ENCODE peak calls at places on chromosomes 5 and 9, in ten cellular contexts. R is NCI-H345; G is NCI-H2029 treated with DMSO at 0.1 percent for 48 hours; M is EH; D is lower leg skin; I is activated CD4-positive, alpha-beta T cell treated with anti-CD3 and anti-CD28 coated beads for 36 hours; Z is stimulated activated CD4-positive, alpha-beta T cell treated with anti-CD3 and anti-CD28 coated beads, Interleukin-4, amount 100 ng/mL, for 1 hour; U is OCI-LY7; S is upper lobe of left lung; V is neural crest cell. H is an unnamed sample.

GRCh38 chr9:749712-750111 is 91.8 kb upstream of the DMRT1 start:
- DNase-seq in Z (no peak), G (no peak), M (peak), S (no peak), R (no peak), D (no peak), I (peak), U (peak), V (no peak), H (peak)

GRCh38 chr9:89822996-89823395 is 218.2 kb downstream of the GADD45G start:
- DNase-seq in G (no peak), S (no peak), M (no peak), V (no peak), D (peak), U (no peak), R (no peak), I (no peak), Z (no peak), H (no peak)

GRCh38 chr9:134214766-134215394 is 50.5 kb upstream of the RNU6ATAC start:
- DNase-seq in I (no peak), Z (no peak), D (peak), S (no peak), R (no peak), V (no peak), G (no peak), U (no peak), M (peak), H (no peak)

GRCh38 chr5:172606156-172606785 is 34.8 kb upstream of the NEURL1B start:
- DNase-seq in V (no peak), M (no peak), S (no peak), R (no peak), G (no peak), U (no peak), Z (no peak), I (no peak), D (no peak), H (no peak)

GRCh38 chr9:71136696-71137095 is 15.3 kb upstream of the TRPM3 start:
- DNase-seq in R (no peak), S (no peak), Z (no peak), D (no peak), G (no peak), U (no peak), I (no peak), V (no peak), M (no peak), H (no peak)

GRCh38 chr9:109171926-109172325 is 4.9 kb upstream of the FRRS1L start:
- DNase-seq in U (no peak), Z (no peak), D (no peak), R (no peak), S (no peak), I (no peak), M (peak), G (no peak), V (no peak), H (no peak)

GRCh38 chr9:123597073-123597472 is 241.1 kb downstream of the CRB2 start:
- DNase-seq in V (no peak), Z (no peak), U (no peak), G (no peak), S (no peak), M (no peak), R (no peak), I (no peak), D (no peak), H (no peak)

GRCh38 chr5:14925326-14925725 is 53.7 kb upstream of the ANKH start:
- DNase-seq in V (no peak), D (no peak), R (no peak), Z (no peak), S (no peak), G (no peak), U (no peak), I (no peak), M (peak), H (no peak)

GRCh38 chr9:72129271-72130156 is 19.7 kb upstream of the GDA start:
- DNase-seq in V (no peak), M (no peak), U (no peak), I (no peak), S (no peak), D (no peak), G (no peak), R (no peak), Z (no peak), H (no peak)

GRCh38 chr9:132027752-132028666 is 51.7 kb downstream of the MED27 start:
- DNase-seq in V (no peak), R (no peak), D (no peak), Z (no peak), S (peak), G (no peak), U (no peak), I (no peak), M (peak), H (no peak)

GRCh38 chr5:67120032-67120431 is 76.6 kb downstream of the CD180 start:
- DNase-seq in U (no peak), R (no peak), M (no peak), S (no peak), V (no peak), G (no peak), Z (no peak), D (no peak), I (no peak), H (no peak)

GRCh38 chr9:19127881-19128719 is 808 bp upstream of the PLIN2 start:
- DNase-seq in S (no peak), I (peak), D (peak), G (no peak), V (peak), U (no peak), M (peak), Z (peak), R (peak), H (peak)

GRCh38 chr5:141573489-141574121 is 45.2 kb downstream of the DIAPH1 start:
- DNase-seq in U (no peak), M (no peak), S (no peak), G (no peak), R (no peak), D (no peak), I (no peak), Z (no peak), V (no peak), H (no peak)

GRCh38 chr9:27645166-27645840 is 72.0 kb upstream of the C9orf72 start:
- DNase-seq in I (peak), M (no peak), R (no peak), Z (no peak), S (no peak), D (no peak), V (no peak), G (no peak), U (no peak), H (no peak)

GRCh38 chr9:105994970-105995369 is 300.6 kb downstream of the TMEM38B start:
- DNase-seq in D (no peak), R (peak), U (no peak), G (no peak), I (peak), V (no peak), M (peak), Z (no peak), S (no peak), H (no peak)

GRCh38 chr9:22617156-22617555 is 170.5 kb downstream of the DMRTA1 start:
- DNase-seq in G (no peak), V (no peak), Z (no peak), M (no peak), I (no peak), R (no peak), D (no peak), S (no peak), U (no peak), H (no peak)

GRCh38 chr5:92560698-92561361 is 1020.2 kb downstream of the NR2F1-AS1 start:
- DNase-seq in U (no peak), Z (no peak), G (no peak), M (peak), D (no peak), I (no peak), V (no peak), S (no peak), R (peak), H (no peak)

GRCh38 chr5:78984020-78984610 is 995 bp downstream of the ARSB start:
- DNase-seq in D (no peak), M (peak), I (no peak), Z (no peak), G (peak), V (no peak), R (no peak), S (no peak), U (peak), H (peak)

GRCh38 chr9:25677301-25678146 is 720 bp downstream of the TUSC1 start:
- DNase-seq in U (no peak), Z (peak), I (peak), V (no peak), G (no peak), M (peak), D (peak), S (peak), R (no peak), H (no peak)

GRCh38 chr5:6090838-6091237 is 287.5 kb downstream of the MED10 start:
- DNase-seq in U (no peak), R (no peak), G (no peak), M (no peak), I (no peak), D (peak), V (no peak), Z (no peak), S (no peak), H (no peak)

GRCh38 chr5:81147970-81148571 is 85.1 kb upstream of the CKMT2 start:
- DNase-seq in D (no peak), M (no peak), V (no peak), I (no peak), S (no peak), G (no peak), R (no peak), U (no peak), Z (no peak), H (no peak)

GRCh38 chr5:1176473-1177391 is 24.7 kb upstream of the SLC6A19 start:
- DNase-seq in Z (no peak), S (no peak), M (no peak), U (no peak), V (no peak), I (no peak), R (no peak), G (no peak), D (no peak), H (no peak)

GRCh38 chr5:32339198-32339597 is 26.5 kb upstream of the MTMR12 start:
- DNase-seq in Z (no peak), R (peak), U (peak), I (no peak), S (no peak), D (no peak), V (no peak), M (no peak), G (no peak), H (no peak)

GRCh38 chr5:172454355-172455086 is at the start of gene SH3PXD2B:
- DNase-seq in G (no peak), R (peak), S (peak), U (no peak), Z (peak), M (peak), V (peak), D (peak), I (peak), H (peak)

H was measured in GM12865.